ENCODE peak calls at places on chromosomes 2 and 18, in eight cellular contexts. One of them, this sample, is unnamed.

GRCh38 chr2:88855620-88856408 is 164.3 kb downstream of the RPIA start:
- DNase-seq in CD8-positive, alpha-beta T cell: no peak
- DNase-seq in heart right ventricle: no peak
- DNase-seq in mesendoderm: no peak
- DNase-seq in coronary artery: no peak
- DNase-seq in CD4-positive, alpha-beta memory T cell: no peak
- DNase-seq in naive thymus-derived CD4-positive, alpha-beta T cell: no peak
- DNase-seq in right cardiac atrium: no peak
- DNase-seq in this sample: no peak

GRCh38 chr2:156340818-156341481 is 8.4 kb upstream of the NR4A2 start:
- DNase-seq in CD4-positive, alpha-beta memory T cell: no peak
- DNase-seq in CD8-positive, alpha-beta T cell: no peak
- DNase-seq in coronary artery: no peak
- DNase-seq in heart right ventricle: no peak
- DNase-seq in mesendoderm: peak; percentile 83
- DNase-seq in right cardiac atrium: no peak
- DNase-seq in naive thymus-derived CD4-positive, alpha-beta T cell: no peak
- DNase-seq in this sample: no peak

GRCh38 chr2:121561617-121562268 is 31.1 kb downstream of the RNU4ATAC start:
- DNase-seq in heart right ventricle: no peak
- DNase-seq in CD4-positive, alpha-beta memory T cell: no peak
- DNase-seq in mesendoderm: peak; percentile 39
- DNase-seq in coronary artery: no peak
- DNase-seq in CD8-positive, alpha-beta T cell: no peak
- DNase-seq in right cardiac atrium: peak; percentile 25
- DNase-seq in naive thymus-derived CD4-positive, alpha-beta T cell: no peak
- DNase-seq in this sample: no peak

GRCh38 chr2:207216454-207216853 is 50.7 kb upstream of the KLF7 start:
- DNase-seq in heart right ventricle: no peak
- DNase-seq in CD8-positive, alpha-beta T cell: no peak
- DNase-seq in right cardiac atrium: no peak
- DNase-seq in CD4-positive, alpha-beta memory T cell: no peak
- DNase-seq in naive thymus-derived CD4-positive, alpha-beta T cell: no peak
- DNase-seq in coronary artery: no peak
- DNase-seq in mesendoderm: no peak
- DNase-seq in this sample: no peak

GRCh38 chr2:134603966-134604365 is 114.8 kb downstream of the TMEM163 start:
- DNase-seq in CD8-positive, alpha-beta T cell: no peak
- DNase-seq in heart right ventricle: no peak
- DNase-seq in mesendoderm: no peak
- DNase-seq in naive thymus-derived CD4-positive, alpha-beta T cell: no peak
- DNase-seq in right cardiac atrium: no peak
- DNase-seq in CD4-positive, alpha-beta memory T cell: no peak
- DNase-seq in coronary artery: no peak
- DNase-seq in this sample: no peak

GRCh38 chr2:62577994-62578836 is 72.2 kb upstream of the TMEM17 start:
- DNase-seq in mesendoderm: no peak
- DNase-seq in naive thymus-derived CD4-positive, alpha-beta T cell: no peak
- DNase-seq in coronary artery: no peak
- DNase-seq in CD8-positive, alpha-beta T cell: no peak
- DNase-seq in heart right ventricle: no peak
- DNase-seq in CD4-positive, alpha-beta memory T cell: no peak
- DNase-seq in right cardiac atrium: no peak
- DNase-seq in this sample: no peak

GRCh38 chr2:44596537-44597320 is 235.0 kb downstream of the CAMKMT start:
- DNase-seq in naive thymus-derived CD4-positive, alpha-beta T cell: no peak
- DNase-seq in mesendoderm: no peak
- DNase-seq in coronary artery: no peak
- DNase-seq in heart right ventricle: no peak
- DNase-seq in CD8-positive, alpha-beta T cell: no peak
- DNase-seq in right cardiac atrium: no peak
- DNase-seq in CD4-positive, alpha-beta memory T cell: no peak
- DNase-seq in this sample: no peak

GRCh38 chr2:168568476-168569227 is 112.6 kb downstream of the CERS6 start:
- DNase-seq in mesendoderm: no peak
- DNase-seq in coronary artery: no peak
- DNase-seq in heart right ventricle: peak; percentile 18
- DNase-seq in CD4-positive, alpha-beta memory T cell: no peak
- DNase-seq in CD8-positive, alpha-beta T cell: no peak
- DNase-seq in naive thymus-derived CD4-positive, alpha-beta T cell: no peak
- DNase-seq in right cardiac atrium: no peak
- DNase-seq in this sample: no peak

GRCh38 chr2:217326238-217327022 is 466.6 kb upstream of the TNP1 start:
- DNase-seq in naive thymus-derived CD4-positive, alpha-beta T cell: no peak
- DNase-seq in heart right ventricle: no peak
- DNase-seq in CD4-positive, alpha-beta memory T cell: no peak
- DNase-seq in coronary artery: no peak
- DNase-seq in mesendoderm: no peak
- DNase-seq in CD8-positive, alpha-beta T cell: no peak
- DNase-seq in right cardiac atrium: no peak
- DNase-seq in this sample: no peak

GRCh38 chr18:66966171-66966570 is 362.3 kb upstream of the CDH19 start:
- DNase-seq in right cardiac atrium: no peak
- DNase-seq in coronary artery: no peak
- DNase-seq in CD4-positive, alpha-beta memory T cell: no peak
- DNase-seq in CD8-positive, alpha-beta T cell: no peak
- DNase-seq in mesendoderm: no peak
- DNase-seq in naive thymus-derived CD4-positive, alpha-beta T cell: no peak
- DNase-seq in heart right ventricle: no peak
- DNase-seq in this sample: no peak

GRCh38 chr2:202072226-202072625 is 829 bp upstream of the KIAA2012 start:
- DNase-seq in heart right ventricle: no peak
- DNase-seq in naive thymus-derived CD4-positive, alpha-beta T cell: no peak
- DNase-seq in CD4-positive, alpha-beta memory T cell: no peak
- DNase-seq in CD8-positive, alpha-beta T cell: no peak
- DNase-seq in mesendoderm: peak; percentile 78
- DNase-seq in right cardiac atrium: no peak
- DNase-seq in coronary artery: no peak
- DNase-seq in this sample: no peak

GRCh38 chr2:216350214-216350789 is 22.0 kb downstream of the MARCHF4 start:
- DNase-seq in CD4-positive, alpha-beta memory T cell: peak; percentile 19
- DNase-seq in naive thymus-derived CD4-positive, alpha-beta T cell: no peak
- DNase-seq in mesendoderm: no peak
- DNase-seq in heart right ventricle: no peak
- DNase-seq in CD8-positive, alpha-beta T cell: peak; percentile 22
- DNase-seq in coronary artery: no peak
- DNase-seq in right cardiac atrium: no peak
- DNase-seq in this sample: no peak

DNA sequence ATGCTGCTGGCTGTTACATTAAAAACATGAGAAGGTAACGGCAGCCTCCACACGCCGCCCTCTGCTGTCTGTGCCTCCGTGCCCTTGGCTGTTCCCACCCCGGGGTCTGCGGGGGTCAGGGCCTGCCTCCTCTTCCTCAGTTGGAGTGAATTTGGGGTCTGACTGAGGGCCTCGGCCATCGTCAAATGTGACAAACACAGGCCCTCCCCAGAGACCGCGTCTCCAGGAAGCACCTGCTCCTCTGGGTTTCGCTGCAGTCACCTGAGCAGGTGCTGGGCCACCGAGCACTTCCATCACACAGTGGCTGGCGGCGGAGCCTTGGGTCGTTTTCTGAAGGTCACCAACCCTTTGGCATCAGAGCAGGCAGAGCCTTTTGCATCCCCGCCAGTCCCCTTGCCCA is 70.9 kb downstream of the NFATC1 start:
- DNase-seq in right cardiac atrium: no peak
- DNase-seq in heart right ventricle: no peak
- DNase-seq in CD4-positive, alpha-beta memory T cell: no peak
- DNase-seq in CD8-positive, alpha-beta T cell: no peak
- DNase-seq in naive thymus-derived CD4-positive, alpha-beta T cell: no peak
- DNase-seq in mesendoderm: no peak
- DNase-seq in coronary artery: no peak
- DNase-seq in this sample: no peak
- H3K27ac ChIP-seq in right cardiac atrium: no peak overlapping the region
- H3K27ac ChIP-seq in heart right ventricle: no peak overlapping the region
- H3K27ac ChIP-seq in CD4-positive, alpha-beta memory T cell: no peak overlapping the region
- H3K27ac ChIP-seq in CD8-positive, alpha-beta T cell: no peak overlapping the region
- H3K27ac ChIP-seq in naive thymus-derived CD4-positive, alpha-beta T cell: no peak overlapping the region
- H3K27ac ChIP-seq in mesendoderm: no peak overlapping the region
- H3K27ac ChIP-seq in coronary artery: no peak overlapping the region
- H3K27ac ChIP-seq in this sample: no peak overlapping the region

GRCh38 chr18:39359636-39360035 is 1794.0 kb upstream of the CELF4 start:
- DNase-seq in coronary artery: no peak
- DNase-seq in CD8-positive, alpha-beta T cell: no peak
- DNase-seq in naive thymus-derived CD4-positive, alpha-beta T cell: no peak
- DNase-seq in mesendoderm: no peak
- DNase-seq in right cardiac atrium: no peak
- DNase-seq in CD4-positive, alpha-beta memory T cell: no peak
- DNase-seq in heart right ventricle: no peak
- DNase-seq in this sample: no peak
- H3K27ac ChIP-seq in coronary artery: no peak overlapping the region
- H3K27ac ChIP-seq in CD8-positive, alpha-beta T cell: no peak overlapping the region
- H3K27ac ChIP-seq in naive thymus-derived CD4-positive, alpha-beta T cell: no peak overlapping the region
- H3K27ac ChIP-seq in mesendoderm: no peak overlapping the region
- H3K27ac ChIP-seq in right cardiac atrium: no peak overlapping the region
- H3K27ac ChIP-seq in CD4-positive, alpha-beta memory T cell: no peak overlapping the region
- H3K27ac ChIP-seq in heart right ventricle: no peak overlapping the region
- H3K27ac ChIP-seq in this sample: no peak overlapping the region

GRCh38 chr2:27990030-27990590 is 99.6 kb downstream of the BABAM2 start:
- DNase-seq in CD4-positive, alpha-beta memory T cell: no peak
- DNase-seq in right cardiac atrium: no peak
- DNase-seq in naive thymus-derived CD4-positive, alpha-beta T cell: no peak
- DNase-seq in mesendoderm: no peak
- DNase-seq in CD8-positive, alpha-beta T cell: no peak
- DNase-seq in heart right ventricle: no peak
- DNase-seq in coronary artery: no peak
- DNase-seq in this sample: no peak

GRCh38 chr2:27988718-27989117 is 98.2 kb downstream of the BABAM2 start:
- DNase-seq in CD8-positive, alpha-beta T cell: no peak
- DNase-seq in CD4-positive, alpha-beta memory T cell: peak; percentile 21
- DNase-seq in right cardiac atrium: no peak
- DNase-seq in naive thymus-derived CD4-positive, alpha-beta T cell: peak; percentile 10
- DNase-seq in coronary artery: no peak
- DNase-seq in mesendoderm: no peak
- DNase-seq in heart right ventricle: no peak
- DNase-seq in this sample: no peak

GRCh38 chr2:27993950-27994728 is 103.6 kb downstream of the BABAM2 start:
- DNase-seq in right cardiac atrium: no peak
- DNase-seq in CD8-positive, alpha-beta T cell: no peak
- DNase-seq in mesendoderm: no peak
- DNase-seq in heart right ventricle: no peak
- DNase-seq in naive thymus-derived CD4-positive, alpha-beta T cell: no peak
- DNase-seq in coronary artery: no peak
- DNase-seq in CD4-positive, alpha-beta memory T cell: no peak
- DNase-seq in this sample: no peak

GRCh38 chr2:27992787-27993747 is 102.5 kb downstream of the BABAM2 start:
- DNase-seq in CD8-positive, alpha-beta T cell: no peak
- DNase-seq in coronary artery: no peak
- DNase-seq in mesendoderm: peak; percentile 63
- DNase-seq in naive thymus-derived CD4-positive, alpha-beta T cell: no peak
- DNase-seq in heart right ventricle: no peak
- DNase-seq in right cardiac atrium: no peak
- DNase-seq in CD4-positive, alpha-beta memory T cell: no peak
- DNase-seq in this sample: no peak

GRCh38 chr2:27989149-27989548 is 98.6 kb downstream of the BABAM2 start:
- DNase-seq in CD8-positive, alpha-beta T cell: no peak
- DNase-seq in right cardiac atrium: no peak
- DNase-seq in naive thymus-derived CD4-positive, alpha-beta T cell: no peak
- DNase-seq in mesendoderm: no peak
- DNase-seq in CD4-positive, alpha-beta memory T cell: no peak
- DNase-seq in coronary artery: no peak
- DNase-seq in heart right ventricle: no peak
- DNase-seq in this sample: no peak
- H3K27ac ChIP-seq in CD8-positive, alpha-beta T cell: no peak overlapping the region
- H3K27ac ChIP-seq in right cardiac atrium: no peak overlapping the region
- H3K27ac ChIP-seq in naive thymus-derived CD4-positive, alpha-beta T cell: no peak overlapping the region
- H3K27ac ChIP-seq in mesendoderm: no peak overlapping the region
- H3K27ac ChIP-seq in CD4-positive, alpha-beta memory T cell: no peak overlapping the region
- H3K27ac ChIP-seq in coronary artery: no peak overlapping the region
- H3K27ac ChIP-seq in heart right ventricle: no peak overlapping the region
- H3K27ac ChIP-seq in this sample: no peak overlapping the region

GRCh38 chr2:85246348-85246747 is 81.4 kb downstream of the TGOLN2 start:
- DNase-seq in naive thymus-derived CD4-positive, alpha-beta T cell: no peak
- DNase-seq in CD4-positive, alpha-beta memory T cell: no peak
- DNase-seq in heart right ventricle: no peak
- DNase-seq in CD8-positive, alpha-beta T cell: no peak
- DNase-seq in mesendoderm: no peak
- DNase-seq in right cardiac atrium: no peak
- DNase-seq in coronary artery: no peak
- DNase-seq in this sample: no peak

GRCh38 chr2:85250045-85250444 is 77.7 kb downstream of the TGOLN2 start:
- DNase-seq in mesendoderm: no peak
- DNase-seq in naive thymus-derived CD4-positive, alpha-beta T cell: no peak
- DNase-seq in CD8-positive, alpha-beta T cell: no peak
- DNase-seq in CD4-positive, alpha-beta memory T cell: no peak
- DNase-seq in heart right ventricle: no peak
- DNase-seq in right cardiac atrium: no peak
- DNase-seq in coronary artery: no peak
- DNase-seq in this sample: no peak

GRCh38 chr2:85245891-85246290 is 81.9 kb downstream of the TGOLN2 start:
- DNase-seq in CD4-positive, alpha-beta memory T cell: no peak
- DNase-seq in naive thymus-derived CD4-positive, alpha-beta T cell: no peak
- DNase-seq in heart right ventricle: no peak
- DNase-seq in coronary artery: no peak
- DNase-seq in right cardiac atrium: no peak
- DNase-seq in mesendoderm: no peak
- DNase-seq in CD8-positive, alpha-beta T cell: no peak
- DNase-seq in this sample: no peak

GRCh38 chr2:85248741-85249524 is 78.9 kb downstream of the TGOLN2 start:
- DNase-seq in mesendoderm: peak; percentile 61
- DNase-seq in right cardiac atrium: no peak
- DNase-seq in heart right ventricle: peak; percentile 47
- DNase-seq in CD4-positive, alpha-beta memory T cell: no peak
- DNase-seq in CD8-positive, alpha-beta T cell: no peak
- DNase-seq in naive thymus-derived CD4-positive, alpha-beta T cell: no peak
- DNase-seq in coronary artery: no peak
- DNase-seq in this sample: no peak

GRCh38 chr2:85247591-85247990 is 80.2 kb downstream of the TGOLN2 start:
- DNase-seq in CD8-positive, alpha-beta T cell: no peak
- DNase-seq in coronary artery: no peak
- DNase-seq in heart right ventricle: no peak
- DNase-seq in CD4-positive, alpha-beta memory T cell: no peak
- DNase-seq in mesendoderm: no peak
- DNase-seq in right cardiac atrium: no peak
- DNase-seq in naive thymus-derived CD4-positive, alpha-beta T cell: no peak
- DNase-seq in this sample: no peak
- H3K27ac ChIP-seq in CD8-positive, alpha-beta T cell: no peak overlapping the region
- H3K27ac ChIP-seq in coronary artery: no peak overlapping the region
- H3K27ac ChIP-seq in heart right ventricle: no peak overlapping the region
- H3K27ac ChIP-seq in CD4-positive, alpha-beta memory T cell: no peak overlapping the region
- H3K27ac ChIP-seq in mesendoderm: no peak overlapping the region
- H3K27ac ChIP-seq in right cardiac atrium: no peak overlapping the region
- H3K27ac ChIP-seq in naive thymus-derived CD4-positive, alpha-beta T cell: no peak overlapping the region
- H3K27ac ChIP-seq in this sample: no peak overlapping the region